ENCODE peak calls at places on chromosome 2, in six cellular contexts. Z is uterus, J is upper lobe of left lung, N is right lobe of liver, X is A549, M is mesenchymal stem cell. S is an unnamed sample.

GRCh38 chr2:179773986-179774385 is 87.4 kb downstream of the ZNF385B start:
- DNase-seq in J (no peak), M (no peak), Z (no peak), X (no peak), N (no peak), S (no peak)

GRCh38 chr2:221312634-221313033 is 259.5 kb downstream of the EPHA4 start:
- DNase-seq in M (no peak), J (no peak), Z (no peak), N (no peak), X (no peak), S (no peak)

GRCh38 chr2:199468561-199469513 is 11.1 kb upstream of the SATB2 start:
- DNase-seq in N (no peak), M (no peak), J (peak), X (no peak), Z (no peak), S (no peak)

GRCh38 chr2:238126338-238126737 is 12.1 kb upstream of the KLHL30 start:
- DNase-seq in N (no peak), J (no peak), M (no peak), Z (no peak), X (no peak), S (no peak)

GRCh38 chr2:86185517-86186212 is 9.6 kb downstream of the IMMT start:
- DNase-seq in M (no peak), X (no peak), Z (no peak), J (no peak), N (no peak), S (no peak)

GRCh38 chr2:174473796-174474195 is 13.0 kb downstream of the GPR155 start:
- DNase-seq in J (no peak), Z (no peak), N (no peak), M (peak), X (no peak), S (no peak)

GRCh38 chr2:45743531-45744391 is 92.3 kb downstream of the PRKCE start:
- DNase-seq in Z (peak), M (peak), J (no peak), N (no peak), X (no peak), S (no peak)

GRCh38 chr2:102285368-102285767 is 26.0 kb upstream of the IL1RL1 start:
- DNase-seq in N (no peak), M (no peak), X (no peak), Z (no peak), J (no peak), S (no peak)

GRCh38 chr2:158321264-158321663 is 135.3 kb downstream of the CCDC148 start:
- DNase-seq in X (no peak), J (no peak), Z (no peak), M (peak), N (no peak), S (no peak)

GRCh38 chr2:190319557-190320498 is at the start of gene HIBCH:
- DNase-seq in X (peak), Z (peak), M (peak), J (peak), N (peak), S (peak)

GRCh38 chr2:27885656-27886055 is 4.5 kb downstream of the RBKS start:
- DNase-seq in M (no peak), J (no peak), Z (no peak), N (no peak), X (no peak), S (no peak)

GRCh38 chr2:60717691-60718090 is 38.4 kb upstream of the PAPOLG start:
- DNase-seq in N (no peak), M (no peak), J (no peak), X (no peak), Z (no peak), S (no peak)

GRCh38 chr2:46257476-46257875 is 39.7 kb upstream of the EPAS1 start:
- DNase-seq in N (peak), J (no peak), Z (no peak), M (peak), X (no peak), S (no peak)

GRCh38 chr2:11703700-11704099 is 33.7 kb upstream of the NTSR2 start:
- DNase-seq in N (no peak), J (no peak), X (no peak), Z (no peak), M (no peak), S (no peak)

GRCh38 chr2:226979004-226979403 is 143.2 kb downstream of the RHBDD1 start:
- DNase-seq in Z (no peak), M (no peak), X (peak), J (no peak), N (no peak), S (no peak)

GRCh38 chr2:162072181-162072702 is 1.8 kb downstream of the DPP4 start:
- DNase-seq in Z (no peak), J (no peak), M (peak), X (no peak), N (no peak), S (no peak)

GRCh38 chr2:102238039-102238756 is 51.4 kb downstream of the IL1RL2 start:
- DNase-seq in M (peak), X (peak), Z (no peak), J (no peak), N (no peak), S (no peak)

GRCh38 chr2:218954541-218955300 is 4.7 kb upstream of the CDK5R2 start:
- DNase-seq in Z (no peak), N (peak), M (no peak), X (no peak), J (no peak), S (no peak)

GRCh38 chr2:226137201-226137811 is 662.3 kb downstream of the IRS1 start:
- DNase-seq in N (no peak), Z (no peak), M (no peak), J (no peak), X (peak), S (no peak)

GRCh38 chr2:60531638-60532216 is 21.7 kb downstream of the BCL11A start:
- DNase-seq in J (no peak), X (no peak), M (no peak), N (no peak), Z (no peak), S (no peak)

GRCh38 chr2:54249629-54250028 is 6.4 kb downstream of the TSPYL6 start:
- DNase-seq in X (no peak), M (no peak), Z (no peak), J (no peak), N (no peak), S (no peak)

GRCh38 chr2:126981476-126981875 is 82.8 kb downstream of the TEX51 start:
- DNase-seq in X (no peak), J (no peak), N (no peak), M (peak), Z (no peak), S (no peak)

GRCh38 chr2:20487030-20487391 is 40.1 kb downstream of the RHOB start:
- DNase-seq in X (no peak), M (no peak), Z (peak), N (no peak), J (no peak), S (peak)
- H3K4me3 ChIP-seq in X (no peak), M (no peak), Z (no peak), N (no peak), J (no peak), S (no peak)

DNA sequence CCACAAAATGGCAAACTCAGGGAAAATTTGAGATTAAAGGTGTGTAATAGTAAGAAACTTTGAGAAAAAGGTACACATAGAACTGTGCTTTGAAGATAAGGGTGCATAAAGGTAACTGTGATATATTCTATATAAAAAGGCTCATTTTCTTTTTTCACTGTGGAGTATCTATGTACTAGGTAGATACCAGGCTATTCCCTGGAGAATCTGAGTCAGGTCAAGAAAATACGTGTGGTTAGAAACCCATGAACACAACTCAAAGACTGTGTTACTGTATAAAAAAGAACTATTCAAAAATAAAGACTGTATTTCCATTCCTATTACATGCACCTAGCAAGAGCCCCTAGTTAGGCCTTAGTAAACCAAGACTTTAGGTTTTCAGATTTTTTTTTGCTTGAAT is 100.1 kb upstream of the GRB14 start:
- DNase-seq in M (no peak), X (no peak), Z (no peak), J (no peak), N (no peak), S (no peak)
- H3K4me3 ChIP-seq in M (no peak), X (no peak), Z (no peak), J (no peak), N (no peak), S (no peak)

DNA sequence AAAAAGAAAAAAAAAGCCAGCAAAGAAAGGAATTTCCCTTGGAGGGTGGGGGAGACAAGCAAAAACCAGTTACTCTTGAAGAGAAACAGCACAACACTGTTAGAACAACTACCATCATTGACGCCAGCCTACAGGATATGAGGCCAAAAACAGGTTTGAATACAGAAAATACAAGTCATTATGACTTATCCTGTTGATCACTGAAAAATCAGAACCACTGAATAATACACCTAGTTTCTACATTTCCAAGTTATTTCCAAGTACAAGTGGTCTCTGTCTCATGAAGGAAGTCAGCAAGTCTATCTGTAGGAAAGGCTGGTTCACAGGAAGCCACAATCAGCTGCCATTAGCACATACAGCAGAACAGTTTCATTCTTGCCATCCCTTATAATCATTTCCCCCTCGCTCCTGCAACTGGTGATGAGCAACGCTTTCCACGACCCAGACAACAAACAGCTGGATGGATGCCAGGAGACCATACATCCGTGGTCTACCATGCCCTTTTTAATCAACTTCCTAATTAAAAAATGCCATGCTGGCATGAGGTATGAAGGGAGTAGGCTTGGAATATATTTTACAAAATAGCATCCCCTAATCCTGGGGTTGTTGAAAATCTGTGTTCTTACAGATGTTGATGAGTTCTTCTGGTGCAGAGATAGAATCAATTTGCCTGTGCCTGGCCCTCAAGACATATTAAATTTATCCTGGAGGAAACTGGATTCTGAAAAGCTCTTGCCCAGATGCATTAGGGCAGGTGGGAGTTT is 10.4 kb downstream of the MYT1L start:
- DNase-seq in J (no peak), M (no peak), N (no peak), X (no peak), Z (no peak), S (no peak)
- H3K4me3 ChIP-seq in J (no peak), M (no peak), N (no peak), X (no peak), Z (no peak), S (no peak)

DNA sequence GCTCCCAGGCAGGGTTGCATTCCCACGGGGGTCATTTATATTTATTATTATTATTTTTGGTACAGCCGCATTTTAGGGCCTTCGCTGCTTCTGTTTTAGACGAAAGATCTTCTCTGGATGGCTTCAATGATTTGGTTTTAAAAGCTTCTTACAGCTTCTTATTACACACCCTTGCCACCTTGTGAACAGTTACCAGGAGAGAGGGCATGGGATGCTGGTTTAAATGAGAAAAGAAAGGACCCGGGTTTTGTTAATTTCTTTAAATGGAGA is 1.7 kb downstream of the SH3RF3 start:
- DNase-seq in M (no peak), N (no peak), X (no peak), J (no peak), Z (no peak), S (no peak)
- H3K4me3 ChIP-seq in M (peak), N (peak), X (no peak), J (peak), Z (peak), S (peak)

GRCh38 chr2:109382236-109382930 is 231.4 kb downstream of the SEPTIN10 start:
- DNase-seq in Z (peak), M (no peak), J (peak), N (peak), X (no peak), S (peak)
- H3K4me3 ChIP-seq in Z (no peak), M (no peak), J (no peak), N (no peak), X (no peak), S (no peak)

DNA sequence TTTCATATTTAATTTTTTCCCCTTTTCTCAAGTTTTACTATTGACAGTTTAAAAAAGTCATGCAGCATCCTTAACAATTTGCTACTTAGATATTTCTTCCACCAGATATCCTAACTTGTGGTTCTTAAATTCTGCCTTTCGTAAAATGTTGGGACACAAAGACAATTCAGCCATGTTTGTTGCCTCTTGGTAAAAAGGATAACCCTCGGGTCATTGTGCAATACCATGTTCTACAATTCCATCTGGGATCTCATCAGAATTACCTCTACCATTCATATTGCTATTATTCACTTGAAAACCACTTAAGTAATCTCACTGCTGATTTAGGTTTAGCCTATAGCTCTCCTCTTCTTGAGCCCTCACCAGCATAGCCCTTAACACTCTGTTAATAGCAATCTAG is 13.2 kb upstream of the REG1B start:
- DNase-seq in Z (no peak), N (no peak), J (no peak), M (no peak), X (no peak), S (no peak)
- H3K4me3 ChIP-seq in Z (no peak), N (no peak), J (no peak), M (no peak), X (no peak), S (no peak)

DNA sequence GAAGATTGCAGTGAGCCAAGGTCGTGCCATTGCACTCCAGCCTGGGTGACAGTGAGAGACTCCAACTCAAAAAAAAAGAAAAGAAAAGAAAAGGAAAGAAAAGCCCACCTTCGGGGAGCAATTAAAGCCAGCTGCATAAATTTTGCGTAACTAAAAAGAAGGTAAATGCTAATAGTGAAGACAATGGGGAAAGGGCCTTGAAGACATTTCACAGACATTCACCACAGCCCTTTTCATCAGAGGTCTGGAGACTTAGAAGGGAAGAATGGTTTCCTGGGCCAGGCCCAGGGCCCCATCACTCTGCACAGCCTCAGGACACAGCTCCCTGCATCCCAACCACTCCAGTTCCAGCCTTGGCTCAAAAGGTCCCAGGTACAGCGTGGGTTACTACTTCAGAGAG is 35.1 kb upstream of the MSH6 start:
- DNase-seq in N (no peak), X (no peak), M (no peak), Z (no peak), J (no peak), S (no peak)
- H3K4me3 ChIP-seq in N (no peak), X (no peak), M (no peak), Z (no peak), J (no peak), S (no peak)